ENCODE peak calls at places on chromosomes 13 and 19, in seven cellular contexts. Z, Q, H, G, J, M and K are unnamed samples.

GRCh38 chr13:33251131-33251629 is 34.4 kb downstream of the STARD13 start:
- DNase-seq in Z (peak; percentile 98), Q (no peak), H (no peak), G (no peak), J (no peak), M (no peak), K (no peak)

GRCh38 chr13:22874839-22875238 is 305.9 kb upstream of the SGCG start:
- DNase-seq in Z (no peak), Q (no peak), H (no peak), G (no peak), J (no peak), M (no peak), K (no peak)

GRCh38 chr13:51682691-51683090 is 98.4 kb downstream of the WDFY2 start:
- DNase-seq in Z (peak; percentile 47), Q (no peak), H (no peak), G (no peak), J (no peak), M (no peak), K (no peak)

GRCh38 chr19:23698711-23699520 is 11.9 kb upstream of the ZNF675 start:
- DNase-seq in Z (no peak), Q (no peak), H (no peak), G (no peak), J (no peak), M (no peak), K (peak; percentile 57)

GRCh38 chr13:35514801-35515502 is 38.5 kb upstream of the MAB21L1 start:
- DNase-seq in Z (no peak), Q (no peak), H (no peak), G (no peak), J (no peak), M (no peak), K (no peak)

GRCh38 chr19:47752440-47753211 is 7.3 kb downstream of the NOP53 start:
- DNase-seq in Z (no peak), Q (no peak), H (no peak), G (no peak), J (no peak), M (no peak), K (no peak)

GRCh38 chr13:104953588-104953987 is 1581.9 kb downstream of the EFNB2 start:
- DNase-seq in Z (no peak), Q (no peak), H (no peak), G (no peak), J (no peak), M (no peak), K (no peak)

GRCh38 chr13:42660367-42660965 is 86.5 kb downstream of the TNFSF11 start:
- DNase-seq in Z (peak; percentile 12), Q (no peak), H (no peak), G (no peak), J (no peak), M (no peak), K (no peak)

GRCh38 chr19:49403404-49404187 is 15.5 kb downstream of the KASH5 start:
- DNase-seq in Z (no peak), Q (no peak), H (no peak), G (no peak), J (no peak), M (no peak), K (no peak)

GRCh38 chr13:29564828-29565227 is 30.7 kb downstream of the SLC7A1 start:
- DNase-seq in Z (no peak), Q (no peak), H (no peak), G (no peak), J (no peak), M (no peak), K (no peak)

DNA sequence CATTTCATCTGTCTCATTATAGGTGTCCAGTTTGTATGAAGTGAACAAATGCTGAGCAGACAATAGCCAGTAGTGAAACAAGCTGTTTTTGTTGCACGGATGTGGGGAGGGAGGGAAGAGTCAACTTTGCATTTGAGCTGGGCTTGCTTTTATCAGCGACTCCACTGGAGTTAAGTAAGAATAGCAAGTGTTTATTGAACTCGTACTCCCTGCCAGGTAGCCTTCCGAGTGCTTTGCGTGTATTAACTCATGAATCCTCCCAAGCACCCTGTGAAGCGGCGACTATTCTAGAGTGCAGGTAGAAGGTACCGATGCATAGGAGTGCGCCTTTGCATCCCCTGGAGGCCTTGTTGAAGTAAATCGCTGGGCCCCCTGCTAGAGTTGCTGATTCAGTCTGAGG is 4.7 kb upstream of the ZNF444 start:
- DNase-seq in Z (no peak), Q (no peak), H (no peak), G (no peak), J (no peak), M (no peak), K (no peak)
- TF ChIP-seq CTCF in Z (no peak), Q (no peak), H (no peak), G (no peak), J (no peak), M (no peak), K (no peak)

DNA sequence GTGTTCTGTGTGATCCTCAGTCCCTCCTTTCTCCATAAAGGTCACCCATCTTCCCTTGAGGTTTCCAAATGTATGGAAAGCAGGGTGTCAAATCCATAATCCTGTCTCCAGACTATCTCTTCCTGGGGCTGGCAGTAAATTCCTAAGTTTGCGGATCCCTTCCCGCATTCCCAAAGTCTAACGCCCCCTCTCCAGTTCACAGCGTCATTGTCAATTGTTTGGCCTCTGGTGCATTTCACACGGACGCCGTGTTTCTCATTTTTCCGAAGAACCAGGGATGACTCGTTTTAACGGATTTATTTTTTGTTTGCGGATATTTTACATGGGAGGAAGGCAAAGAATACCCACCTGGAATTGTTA is 32.6 kb downstream of the ZNF136 start:
- DNase-seq in Z (no peak), Q (no peak), H (no peak), G (no peak), J (no peak), M (no peak), K (no peak)
- TF ChIP-seq CTCF in Z (no peak), Q (no peak), H (no peak), G (no peak), J (no peak), M (no peak), K (no peak)

DNA sequence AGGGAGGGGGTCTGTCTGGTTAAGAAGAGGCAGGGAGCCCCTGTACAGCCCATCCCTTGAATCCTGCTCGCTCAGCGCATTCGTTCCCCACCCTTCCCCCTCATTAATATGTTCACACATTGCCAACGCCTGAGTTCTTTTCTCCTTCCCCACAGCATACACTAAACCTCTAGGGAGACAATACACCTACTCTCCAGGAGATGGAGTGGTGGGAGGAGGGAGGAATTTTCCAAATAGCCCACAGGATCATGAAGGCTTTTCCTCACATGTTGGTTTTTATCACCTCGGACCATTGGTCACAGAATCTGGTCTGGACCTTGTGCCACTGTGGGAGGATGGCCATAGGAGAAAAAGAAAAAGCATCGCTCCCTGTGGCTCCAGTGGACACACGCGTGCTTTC is 294.9 kb downstream of the SHISA2 start:
- DNase-seq in Z (no peak), Q (no peak), H (no peak), G (no peak), J (no peak), M (no peak), K (no peak)
- TF ChIP-seq CTCF in Z (no peak), Q (no peak), H (peak; percentile 22), G (no peak), J (no peak), M (no peak), K (no peak)

DNA sequence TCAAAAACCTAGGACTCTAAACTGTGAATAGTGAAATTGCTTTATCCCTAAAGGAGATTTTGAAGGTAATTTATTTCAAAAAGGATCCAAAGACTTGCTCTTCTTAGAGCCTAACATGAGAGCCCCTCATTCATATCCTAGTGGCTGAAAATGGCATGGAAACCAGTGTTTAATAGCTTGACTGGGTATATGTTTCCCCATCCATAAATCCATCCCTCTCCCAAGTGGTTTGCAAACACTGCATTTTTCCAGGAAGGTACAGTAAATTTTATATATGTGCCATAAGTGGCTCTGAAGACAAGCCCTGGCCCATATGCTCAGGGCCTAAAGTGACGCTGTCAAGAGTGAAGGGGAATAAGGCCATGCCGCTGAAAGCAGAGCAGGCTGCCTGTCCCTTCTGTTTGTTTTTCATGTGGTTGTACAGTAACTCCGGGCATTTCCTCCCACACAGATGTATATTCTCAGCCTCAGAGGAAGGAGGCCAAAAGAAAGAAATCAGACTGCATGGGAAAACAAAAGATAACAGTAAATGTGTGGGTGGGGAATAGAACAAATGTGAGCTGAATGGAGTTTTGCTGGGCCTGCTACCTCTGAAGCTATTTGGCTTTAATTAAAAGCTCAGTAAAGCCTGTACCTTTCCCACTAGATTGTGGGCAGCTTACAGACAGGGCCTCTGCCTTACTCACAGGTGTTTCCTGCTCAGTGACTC is 181.9 kb downstream of the PCDH9 start:
- DNase-seq in Z (peak; percentile 8), Q (no peak), H (no peak), G (no peak), J (no peak), M (no peak), K (no peak)
- TF ChIP-seq CTCF in Z (no peak), Q (no peak), H (peak; percentile 21), G (no peak), J (no peak), M (no peak), K (no peak)

DNA sequence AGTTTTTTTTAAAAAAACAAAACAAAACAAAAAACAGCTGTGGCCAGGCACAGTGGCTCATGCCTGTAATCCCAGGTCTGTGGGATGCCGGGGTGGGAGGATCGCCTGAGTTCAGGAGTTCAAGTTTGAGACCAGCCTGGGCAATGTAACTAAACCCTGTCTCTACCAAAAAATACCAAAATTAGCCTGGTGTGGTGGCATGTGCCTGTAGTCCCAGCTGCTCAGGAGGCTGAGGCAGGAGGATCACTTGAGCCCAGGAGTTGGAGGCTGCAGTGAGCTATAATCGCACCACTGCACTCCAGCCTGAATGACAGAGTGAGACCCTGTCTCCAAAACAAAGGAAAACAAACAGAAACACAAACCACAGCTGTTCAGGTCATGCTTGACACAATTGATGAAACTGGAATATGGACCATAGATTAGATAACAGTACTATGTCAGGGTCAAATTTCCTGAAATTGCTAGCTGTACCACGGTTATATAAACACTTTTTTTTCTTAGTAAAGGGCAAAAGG is 6.9 kb upstream of the ANGPTL4 start:
- DNase-seq in Z (no peak), Q (no peak), H (no peak), G (no peak), J (no peak), M (peak; percentile 43), K (no peak)
- TF ChIP-seq CTCF in Z (no peak), Q (no peak), H (no peak), G (no peak), J (no peak), M (no peak), K (no peak)

GRCh38 chr19:52464798-52465470 is 11.6 kb downstream of the ZNF578 start:
- DNase-seq in Z (no peak), Q (no peak), H (peak; percentile 29), G (no peak), J (no peak), M (peak; percentile 24), K (no peak)
- TF ChIP-seq CTCF in Z (no peak), Q (no peak), H (peak; percentile 60), G (no peak), J (no peak), M (peak; percentile 23), K (no peak)

GRCh38 chr13:60134376-60134775 is 29.4 kb downstream of the DIAPH3 start:
- DNase-seq in Z (peak; percentile 32), Q (no peak), H (no peak), G (no peak), J (no peak), M (no peak), K (no peak)
- TF ChIP-seq CTCF in Z (peak; percentile 56), Q (no peak), H (no peak), G (no peak), J (no peak), M (no peak), K (no peak)

GRCh38 chr19:58409010-58409790 is 751 bp downstream of the ZNF584 start:
- DNase-seq in Z (no peak), Q (no peak), H (no peak), G (no peak), J (no peak), M (peak; percentile 37), K (no peak)
- TF ChIP-seq CTCF in Z (peak; percentile 3), Q (no peak), H (no peak), G (no peak), J (no peak), M (no peak), K (no peak)